ENCODE peak calls at places on chromosome 7, in six cellular contexts. Q, H, Y, D, O and I are unnamed samples.

GRCh38 chr7:84337386-84337785 is 142.8 kb upstream of the SEMA3A start:
- DNase-seq in Q (no peak), H (no peak), Y (no peak), D (peak; percentile 79), O (no peak), I (no peak)

GRCh38 chr7:111736475-111736874 is 174.2 kb upstream of the IMMP2L start:
- DNase-seq in Q (no peak), H (no peak), Y (no peak), D (peak; percentile 18), O (no peak), I (no peak)

GRCh38 chr7:47211467-47212121 is 370.3 kb downstream of the TNS3 start:
- DNase-seq in Q (no peak), H (no peak), Y (peak; percentile 90), D (no peak), O (peak; percentile 30), I (no peak)

GRCh38 chr7:132488634-132489302 is 87.5 kb downstream of the PLXNA4 start:
- DNase-seq in Q (no peak), H (no peak), Y (no peak), D (no peak), O (no peak), I (no peak)

GRCh38 chr7:40959955-40960354 is 742.9 kb downstream of the INHBA start:
- DNase-seq in Q (no peak), H (no peak), Y (no peak), D (no peak), O (no peak), I (no peak)

GRCh38 chr7:66869660-66870450 is 51.2 kb upstream of the TMEM248 start:
- DNase-seq in Q (no peak), H (no peak), Y (no peak), D (no peak), O (no peak), I (no peak)

GRCh38 chr7:52254396-52255025 is 780.9 kb upstream of the POM121L12 start:
- DNase-seq in Q (no peak), H (no peak), Y (no peak), D (no peak), O (no peak), I (no peak)

GRCh38 chr7:94239661-94240234 is 154.9 kb upstream of the COL1A2 start:
- DNase-seq in Q (peak; percentile 19), H (peak; percentile 80), Y (no peak), D (no peak), O (no peak), I (no peak)

GRCh38 chr7:132072165-132072564 is 504.1 kb downstream of the PLXNA4 start:
- DNase-seq in Q (no peak), H (no peak), Y (no peak), D (no peak), O (no peak), I (no peak)

GRCh38 chr7:129615018-129615417 is 3.5 kb downstream of the NRF1 start:
- DNase-seq in Q (no peak), H (no peak), Y (peak; percentile 73), D (no peak), O (no peak), I (peak; percentile 56)

GRCh38 chr7:600149-600814 is 80.6 kb upstream of the PDGFA start:
- DNase-seq in Q (no peak), H (no peak), Y (no peak), D (no peak), O (no peak), I (no peak)

GRCh38 chr7:158270856-158271413 is 316.7 kb downstream of the PTPRN2 start:
- DNase-seq in Q (no peak), H (no peak), Y (no peak), D (no peak), O (no peak), I (no peak)

GRCh38 chr7:130896898-130897514 is 163.0 kb upstream of the KLF14 start:
- DNase-seq in Q (peak; percentile 86), H (peak; percentile 85), Y (peak; percentile 44), D (peak; percentile 71), O (peak; percentile 87), I (peak; percentile 72)

DNA sequence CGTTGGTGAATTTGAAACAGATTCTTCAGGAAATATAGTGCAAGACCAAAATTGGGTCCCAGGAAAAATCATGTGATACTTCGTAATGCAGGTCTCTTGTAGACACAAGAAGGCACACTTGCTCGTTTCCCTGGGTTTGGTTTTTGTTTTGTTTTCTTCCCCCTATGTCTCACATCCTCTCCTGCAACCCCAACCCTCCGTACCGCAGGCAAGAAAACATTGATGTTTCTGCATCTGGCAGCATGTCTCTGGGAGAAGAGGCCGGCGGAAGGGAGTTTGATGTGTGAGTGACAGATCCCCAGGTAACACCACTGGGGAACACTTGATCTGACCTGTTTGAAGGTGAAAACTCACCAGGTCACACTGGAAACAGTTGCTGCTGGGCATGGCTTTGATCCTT is 718.5 kb downstream of the AUTS2 start:
- DNase-seq in Q (no peak), H (no peak), Y (no peak), D (no peak), O (no peak), I (no peak)
- H3K4me2 ChIP-seq in Q (no peak overlapping the region), H (no peak overlapping the region), Y (no peak overlapping the region), D (no peak overlapping the region), O (no peak overlapping the region), I (no peak overlapping the region)

GRCh38 chr7:108659867-108660266 is 90.2 kb downstream of the DNAJB9 start:
- DNase-seq in Q (no peak), H (no peak), Y (no peak), D (no peak), O (no peak), I (no peak)

GRCh38 chr7:108662783-108663182 is 93.1 kb downstream of the DNAJB9 start:
- DNase-seq in Q (no peak), H (no peak), Y (no peak), D (no peak), O (no peak), I (no peak)

DNA sequence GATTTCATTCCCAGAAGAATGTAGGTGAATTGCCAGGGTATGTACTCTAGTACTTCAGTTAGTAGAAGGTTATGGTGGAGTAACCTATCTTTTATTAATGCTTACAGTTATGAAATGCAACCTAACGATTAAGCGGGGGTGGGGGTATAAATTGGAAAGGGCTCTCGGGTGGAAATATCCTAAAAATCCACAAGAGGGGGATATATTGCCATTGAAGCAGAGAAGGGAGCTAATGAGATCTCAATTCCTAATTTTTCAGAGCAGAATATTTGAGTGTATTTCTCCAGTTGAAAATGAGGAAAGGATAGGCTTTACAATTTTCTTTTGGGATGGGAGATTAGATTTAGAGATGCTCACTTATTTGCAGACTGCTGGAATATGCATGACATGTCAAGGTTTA is 90.8 kb downstream of the DNAJB9 start:
- DNase-seq in Q (peak; percentile 61), H (peak; percentile 26), Y (no peak), D (peak; percentile 42), O (peak; percentile 12), I (no peak)
- TF ChIP-seq CTCF in Q (peak; percentile 82), H (peak; percentile 67), Y (peak; percentile 30), D (peak; percentile 68), O (peak; percentile 47), I (peak; percentile 61)

DNA sequence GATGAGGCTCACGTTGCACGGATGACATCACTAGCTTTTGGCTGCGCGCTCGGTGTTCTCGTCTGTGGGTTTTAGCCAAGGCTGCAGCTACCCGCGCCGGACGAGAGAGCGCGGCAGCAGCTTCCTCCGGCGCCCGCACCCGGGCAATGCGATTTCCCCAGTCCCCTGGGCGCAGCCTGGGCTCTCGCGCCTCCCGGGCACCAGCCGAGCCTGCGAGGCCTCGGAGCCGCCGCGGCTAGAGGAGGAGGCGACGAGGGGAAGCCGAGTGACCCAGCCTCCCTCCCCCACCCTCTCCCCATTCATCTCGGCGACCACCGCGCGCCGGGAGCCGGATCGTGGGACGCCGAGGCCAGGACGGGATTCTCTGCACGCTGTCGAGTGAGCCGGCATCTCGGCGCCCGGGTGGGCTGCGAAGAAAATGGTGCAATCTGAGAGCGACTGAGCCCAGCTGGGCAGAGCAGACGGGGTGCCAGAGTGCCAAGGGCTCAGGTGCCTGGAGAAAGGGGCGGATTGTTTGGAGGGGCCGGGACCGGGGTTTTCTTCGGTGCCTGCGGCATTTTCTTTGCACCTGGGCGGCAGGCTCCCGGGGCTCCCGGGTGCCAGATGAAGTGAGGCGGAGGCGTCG is 1.2 kb upstream of the TMEM178B start:
- DNase-seq in Q (peak; percentile 70), H (peak; percentile 75), Y (peak; percentile 96), D (peak; percentile 63), O (peak; percentile 50), I (no peak)
- TF ChIP-seq EZH2phosphoT487 in Q (no peak), H (no peak), Y (no peak), D (no peak), O (no peak), I (no peak)

DNA sequence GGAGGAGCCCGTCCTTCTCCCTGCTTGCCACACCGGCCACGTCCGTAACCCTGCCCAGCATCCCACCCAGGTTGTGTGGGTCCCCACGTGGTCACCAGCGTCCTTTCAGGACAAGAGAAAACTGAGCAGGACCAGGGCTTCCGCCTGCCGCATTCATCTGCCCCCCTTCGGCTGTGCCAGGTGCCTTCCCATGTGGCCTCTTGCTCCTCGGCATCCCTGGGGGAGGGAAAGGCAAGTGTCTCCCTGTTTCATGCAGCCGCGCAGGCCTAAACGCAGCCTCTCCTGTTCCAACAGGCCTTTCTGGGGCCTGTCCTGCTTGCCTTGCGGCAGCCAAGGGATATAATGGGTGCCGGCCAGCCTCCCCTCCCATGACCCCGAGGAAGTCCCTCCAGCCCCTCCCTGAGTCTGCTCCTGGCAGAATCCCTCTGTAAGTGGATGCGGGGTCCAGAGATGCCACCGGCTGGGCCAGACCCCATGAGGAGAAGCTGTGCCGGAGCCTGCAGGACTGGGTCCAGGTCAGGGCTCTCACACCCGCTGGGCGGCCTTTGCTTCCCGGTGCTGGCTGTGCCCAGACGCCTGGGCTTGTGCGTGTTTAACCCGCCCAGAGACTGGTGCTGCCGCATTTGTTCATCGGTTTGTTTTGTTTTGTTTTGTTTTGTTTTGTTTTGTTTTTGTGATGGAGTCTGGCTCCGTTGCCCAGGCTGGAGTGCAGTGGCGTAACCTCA is 23.1 kb downstream of the SHH start:
- DNase-seq in Q (no peak), H (no peak), Y (no peak), D (no peak), O (no peak), I (no peak)
- H3K4me2 ChIP-seq in Q (no peak overlapping the region), H (no peak overlapping the region), Y (no peak overlapping the region), D (no peak overlapping the region), O (no peak overlapping the region), I (no peak overlapping the region)

GRCh38 chr7:15011289-15011688 is 108.7 kb upstream of the DGKB start:
- DNase-seq in Q (peak; percentile 71), H (peak; percentile 16), Y (no peak), D (no peak), O (no peak), I (no peak)

GRCh38 chr7:15005672-15006071 is 103.1 kb upstream of the DGKB start:
- DNase-seq in Q (no peak), H (no peak), Y (no peak), D (no peak), O (no peak), I (no peak)

GRCh38 chr7:15012135-15012534 is 109.6 kb upstream of the DGKB start:
- DNase-seq in Q (no peak), H (no peak), Y (no peak), D (no peak), O (no peak), I (no peak)

DNA sequence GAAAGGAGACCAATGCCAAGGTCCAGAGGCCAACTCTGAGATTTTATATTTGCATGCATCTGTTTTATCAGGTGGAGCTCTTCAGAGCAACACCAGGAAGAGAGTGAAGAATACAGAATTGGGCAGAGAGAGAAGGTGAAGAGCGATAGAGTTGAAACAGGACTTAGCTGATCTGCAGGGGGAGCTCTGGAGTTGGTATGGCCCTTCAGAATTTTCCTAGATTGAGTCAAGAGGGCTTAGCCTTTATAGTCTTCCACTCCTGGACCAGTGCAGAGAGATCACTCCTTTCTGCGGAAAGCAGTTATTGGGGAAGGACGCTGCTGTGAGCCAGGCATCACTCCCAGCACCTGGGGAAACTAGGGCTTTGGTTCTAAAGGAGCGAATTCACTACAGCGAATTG is 105.0 kb upstream of the DGKB start:
- DNase-seq in Q (peak; percentile 83), H (peak; percentile 58), Y (no peak), D (peak; percentile 53), O (peak; percentile 26), I (no peak)
- TF ChIP-seq CTCF in Q (peak; percentile 68), H (peak; percentile 60), Y (peak; percentile 18), D (peak; percentile 72), O (no peak), I (peak; percentile 46)